ENCODE peak calls at places on chromosomes 16 and 17, in five cellular contexts. B is HuH-7.5, X is nephron progenitor cell, P is fibroblast of lung, E is Right ventricle myocardium superior. K is an unnamed sample.
A peak's percentile ranks its signal among the peaks of the same experiment; 100 is the strongest.

GRCh38 chr16:17261197-17261858 is 209.4 kb downstream of the XYLT1 start:
- DNase-seq in E (no peak), X (no peak), B (no peak), P (no peak), K (no peak)

GRCh38 chr17:6928193-6928592 is 67.7 kb upstream of the ALOX12 start:
- DNase-seq in E (no peak), X (no peak), B (no peak), P (no peak), K (no peak)

GRCh38 chr17:39513915-39514314 is 52.6 kb downstream of the CDK12 start:
- DNase-seq in P (no peak), B (no peak), E (no peak), X (no peak), K (no peak)

GRCh38 chr17:15955793-15956541 is 11.0 kb downstream of the ADORA2B start:
- DNase-seq in X (no peak), B (no peak), P (no peak), E (no peak), K (no peak)

GRCh38 chr17:63480826-63481487 is 4.1 kb downstream of the ACE start:
- DNase-seq in E (no peak), P (no peak), B (no peak), X (no peak), K (no peak)

GRCh38 chr16:50634090-50634489 is 47.0 kb downstream of the SNX20 start:
- DNase-seq in E (no peak), B (no peak), X (no peak), P (no peak), K (no peak)

GRCh38 chr16:72989203-72989991 is 58.5 kb downstream of the ZFHX3 start:
- DNase-seq in P (peak; percentile 96), E (no peak), B (no peak), X (no peak), K (peak; percentile 57)

GRCh38 chr17:393806-394717 is 41.5 kb upstream of the RPH3AL start:
- DNase-seq in P (no peak), B (no peak), X (no peak), E (no peak), K (no peak)

GRCh38 chr17:62995377-62995885 is 29.4 kb downstream of the TANC2 start:
- DNase-seq in X (peak; percentile 13), P (peak; percentile 37), B (peak; percentile 38), E (no peak), K (peak; percentile 17)

GRCh38 chr17:38881600-38882191 is 11.8 kb downstream of the LASP1 start:
- DNase-seq in E (peak; percentile 83), B (no peak), X (no peak), P (peak; percentile 58), K (peak; percentile 40)

GRCh38 chr17:76204277-76204676 is 36.0 kb downstream of the RNF157 start:
- DNase-seq in P (peak; percentile 77), X (no peak), E (no peak), B (no peak), K (no peak)

GRCh38 chr17:52027081-52027480 is 131.4 kb downstream of the CA10 start:
- DNase-seq in X (no peak), B (no peak), P (peak; percentile 6), E (no peak), K (no peak)

GRCh38 chr17:4232168-4232813 is 31.5 kb downstream of the ANKFY1 start:
- DNase-seq in E (no peak), B (no peak), P (peak; percentile 78), X (no peak), K (no peak)

GRCh38 chr16:54446639-54447038 is 160.1 kb upstream of the IRX3 start:
- DNase-seq in B (no peak), P (peak; percentile 96), E (peak; percentile 82), X (no peak), K (peak; percentile 80)

GRCh38 chr16:4682084-4682581 is 11.2 kb upstream of the NUDT16L1 start:
- DNase-seq in X (peak; percentile 64), P (no peak), B (no peak), E (no peak), K (no peak)

GRCh38 chr17:44983563-44983962 is 15.5 kb upstream of the C1QL1 start:
- DNase-seq in B (no peak), X (no peak), P (no peak), E (peak; percentile 70), K (no peak)

GRCh38 chr17:29393451-29393850 is 3.3 kb downstream of the TAOK1 start:
- DNase-seq in P (peak; percentile 54), B (no peak), E (no peak), X (no peak), K (no peak)

GRCh38 chr16:50331570-50331969 is 37.2 kb downstream of the BRD7 start:
- DNase-seq in X (no peak), P (no peak), E (no peak), B (no peak), K (no peak)

GRCh38 chr17:49193513-49194296 is 16.7 kb downstream of the GNGT2 start:
- DNase-seq in E (no peak), X (peak; percentile 62), B (no peak), P (peak; percentile 77), K (peak; percentile 87)

GRCh38 chr17:66351701-66352100 is 49.3 kb downstream of the PRKCA start:
- DNase-seq in X (no peak), P (no peak), E (no peak), B (no peak), K (no peak)

GRCh38 chr17:15194859-15195277 is 70.3 kb downstream of the PMP22 start:
- DNase-seq in E (no peak), P (peak; percentile 9), X (no peak), B (no peak), K (no peak)

GRCh38 chr17:39794249-39794970 is 56.7 kb downstream of the GRB7 start:
- DNase-seq in X (no peak), B (no peak), P (no peak), E (no peak), K (no peak)

GRCh38 chr16:2741168-2741567 is 11.3 kb upstream of the SRRM2 start:
- DNase-seq in B (no peak), E (peak; percentile 4), P (no peak), X (no peak), K (no peak)

GRCh38 chr16:82146957-82147356 is 23.1 kb downstream of the MPHOSPH6 start:
- DNase-seq in B (no peak), E (no peak), P (no peak), X (no peak), K (peak; percentile 69)

GRCh38 chr16:14369734-14370598 is 260.1 kb downstream of the PARN start:
- DNase-seq in P (no peak), X (no peak), E (peak; percentile 82), B (peak; percentile 23), K (no peak)

GRCh38 chr17:79547586-79547985 is 63.3 kb downstream of the RBFOX3 start:
- DNase-seq in P (no peak), E (no peak), X (no peak), B (no peak), K (no peak)

GRCh38 chr17:79838541-79839274 is 532 bp downstream of the CBX4 start:
- DNase-seq in P (peak; percentile 61), X (peak; percentile 75), E (peak; percentile 67), B (no peak), K (peak; percentile 90)

GRCh38 chr16:51163366-51163765 is 12.3 kb upstream of the SALL1 start:
- DNase-seq in X (no peak), P (peak; percentile 39), B (no peak), E (no peak), K (no peak)

GRCh38 chr17:19642373-19642893 is 6.1 kb upstream of the ALDH3A2 start:
- DNase-seq in B (no peak), P (no peak), X (no peak), E (no peak), K (no peak)

GRCh38 chr16:47657977-47658376 is 196.8 kb downstream of the PHKB start:
- DNase-seq in B (no peak), X (no peak), E (no peak), P (no peak), K (no peak)

GRCh38 chr16:30666681-30667080 is 8.4 kb downstream of the FBRS start:
- DNase-seq in E (no peak), P (peak; percentile 57), X (no peak), B (no peak), K (no peak)